ENCODE peak calls at places on chromosomes 5 and 9, in four cellular contexts. Q, J, S and Z are unnamed samples.

GRCh38 chr5:150523472-150524350 is 15.8 kb downstream of the NDST1 start:
- DNase-seq in S (peak; percentile 73), J (peak; percentile 32), Q (no peak), Z (peak; percentile 33)

GRCh38 chr5:34957857-34958690 is 28.7 kb downstream of the DNAJC21 start:
- DNase-seq in J (peak; percentile 5), S (peak; percentile 43), Q (no peak), Z (peak; percentile 11)

GRCh38 chr5:177494356-177495195 is 2.8 kb downstream of the PDLIM7 start:
- DNase-seq in J (no peak), Q (no peak), S (peak; percentile 49), Z (peak; percentile 52)

GRCh38 chr5:168179185-168179584 is 112.3 kb upstream of the WWC1 start:
- DNase-seq in Q (no peak), S (no peak), J (no peak), Z (no peak)

GRCh38 chr5:143471041-143471509 is 67.6 kb upstream of the NR3C1 start:
- DNase-seq in S (no peak), J (no peak), Q (no peak), Z (no peak)

GRCh38 chr5:82104872-82105271 is 133.0 kb downstream of the ATG10 start:
- DNase-seq in S (no peak), Q (peak; percentile 57), J (no peak), Z (no peak)

GRCh38 chr9:135907006-135907434 is 326 bp downstream of the CAMSAP1 start:
- DNase-seq in Q (no peak), J (no peak), S (no peak), Z (peak; percentile 72)

GRCh38 chr5:16152601-16153568 is 26.7 kb downstream of the MARCHF11 start:
- DNase-seq in S (no peak), J (peak; percentile 83), Q (no peak), Z (no peak)

GRCh38 chr5:149464796-149465489 is 85.9 kb upstream of the IL17B start:
- DNase-seq in J (no peak), S (no peak), Q (no peak), Z (no peak)

GRCh38 chr9:22919423-22919822 is 472.8 kb downstream of the DMRTA1 start:
- DNase-seq in J (no peak), S (no peak), Q (no peak), Z (no peak)

GRCh38 chr9:81814794-81815464 is 113.3 kb upstream of the SPATA31D4 start:
- DNase-seq in Q (no peak), J (peak; percentile 8), S (peak; percentile 27), Z (no peak)

GRCh38 chr5:122439645-122440044 is 127.6 kb downstream of the SNCAIP start:
- DNase-seq in Q (no peak), S (no peak), J (no peak), Z (no peak)

GRCh38 chr5:65213921-65214525 is 267.7 kb downstream of the ADAMTS6 start:
- DNase-seq in Q (no peak), S (peak; percentile 55), J (peak; percentile 0), Z (no peak)

GRCh38 chr9:133485531-133486260 is 6.8 kb upstream of the SLC2A6 start:
- DNase-seq in Q (no peak), J (no peak), S (no peak), Z (no peak)

GRCh38 chr5:177446184-177447065 is at the start of gene PRR7:
- DNase-seq in Q (peak; percentile 72), J (peak; percentile 40), S (peak; percentile 91), Z (peak; percentile 75)

GRCh38 chr5:10623305-10623910 is 59.5 kb downstream of the ANKRD33B start:
- DNase-seq in S (no peak), J (no peak), Q (no peak), Z (no peak)

GRCh38 chr5:2193923-2194555 is 311.3 kb upstream of the IRX4 start:
- DNase-seq in S (no peak), J (no peak), Q (no peak), Z (no peak)

GRCh38 chr5:77066823-77067442 is 20.2 kb downstream of the ZBED3 start:
- DNase-seq in S (no peak), J (no peak), Q (no peak), Z (no peak)

GRCh38 chr5:135511858-135512257 is 23.9 kb downstream of the NEUROG1 start:
- DNase-seq in S (no peak), Q (no peak), J (no peak), Z (no peak)

GRCh38 chr9:108047264-108047663 is 557.7 kb upstream of the KLF4 start:
- DNase-seq in J (no peak), S (no peak), Q (no peak), Z (no peak)

GRCh38 chr5:75239681-75240080 is 3.0 kb upstream of the ANKRD31 start:
- DNase-seq in S (peak; percentile 55), Q (no peak), J (no peak), Z (no peak)

GRCh38 chr9:87812375-87813118 is 70.1 kb upstream of the SPATA31E1 start:
- DNase-seq in S (peak; percentile 63), Q (no peak), J (no peak), Z (no peak)

GRCh38 chr5:107395632-107396350 is 274.9 kb downstream of the EFNA5 start:
- DNase-seq in Q (no peak), S (no peak), J (no peak), Z (no peak)

GRCh38 chr5:94830520-94830919 is 212.1 kb downstream of the SLF1 start:
- DNase-seq in S (peak; percentile 26), J (no peak), Q (no peak), Z (no peak)